ENCODE peak calls at places on chromosomes 13 and 19, in six cellular contexts. One of them, this sample, is unnamed.
A peak's percentile ranks its signal among the peaks of the same experiment; 100 is the strongest.

GRCh38 chr13:30873519-30873918 is 32.6 kb upstream of the MEDAG start:
- DNase-seq in uterus: no peak
- DNase-seq in transverse colon: no peak
- DNase-seq in adrenal gland: no peak
- DNase-seq in heart left ventricle: no peak
- DNase-seq in A549: no peak
- DNase-seq in this sample: no peak

GRCh38 chr13:80235559-80236296 is 105.2 kb downstream of the SPRY2 start:
- DNase-seq in uterus: no peak
- DNase-seq in transverse colon: peak; percentile 17
- DNase-seq in adrenal gland: no peak
- DNase-seq in heart left ventricle: no peak
- DNase-seq in A549: peak; percentile 22
- DNase-seq in this sample: no peak

GRCh38 chr19:46678110-46678732 is 17.2 kb upstream of the DACT3 start:
- DNase-seq in uterus: no peak
- DNase-seq in transverse colon: no peak
- DNase-seq in adrenal gland: no peak
- DNase-seq in heart left ventricle: no peak
- DNase-seq in A549: peak; percentile 64
- DNase-seq in this sample: no peak

GRCh38 chr13:71867101-71867814 is at the start of gene DACH1:
- DNase-seq in uterus: peak; percentile 41
- DNase-seq in transverse colon: peak; percentile 71
- DNase-seq in adrenal gland: peak; percentile 66
- DNase-seq in heart left ventricle: peak; percentile 68
- DNase-seq in A549: peak; percentile 3
- DNase-seq in this sample: peak; percentile 20

GRCh38 chr13:20974981-20975585 is 72.5 kb upstream of the XPO4 start:
- DNase-seq in uterus: no peak
- DNase-seq in transverse colon: no peak
- DNase-seq in adrenal gland: no peak
- DNase-seq in heart left ventricle: no peak
- DNase-seq in A549: no peak
- DNase-seq in this sample: no peak

GRCh38 chr13:114151565-114152284 is 19.3 kb upstream of the RASA3 start:
- DNase-seq in uterus: no peak
- DNase-seq in transverse colon: peak; percentile 92
- DNase-seq in adrenal gland: no peak
- DNase-seq in heart left ventricle: no peak
- DNase-seq in A549: no peak
- DNase-seq in this sample: no peak

GRCh38 chr13:80437212-80437611 is 96.3 kb upstream of the SPRY2 start:
- DNase-seq in uterus: no peak
- DNase-seq in transverse colon: no peak
- DNase-seq in adrenal gland: no peak
- DNase-seq in heart left ventricle: no peak
- DNase-seq in A549: no peak
- DNase-seq in this sample: no peak

GRCh38 chr13:106521101-106521799 is 14.2 kb downstream of the EFNB2 start:
- DNase-seq in uterus: no peak
- DNase-seq in transverse colon: no peak
- DNase-seq in adrenal gland: no peak
- DNase-seq in heart left ventricle: no peak
- DNase-seq in A549: no peak
- DNase-seq in this sample: no peak

GRCh38 chr13:91017669-91018053 is 329.8 kb upstream of the MIR17HG start:
- DNase-seq in uterus: no peak
- DNase-seq in transverse colon: no peak
- DNase-seq in adrenal gland: peak; percentile 1
- DNase-seq in heart left ventricle: no peak
- DNase-seq in A549: peak; percentile 41
- DNase-seq in this sample: no peak

GRCh38 chr13:109155301-109155761 is 525.9 kb downstream of the MYO16 start:
- DNase-seq in uterus: no peak
- DNase-seq in transverse colon: no peak
- DNase-seq in adrenal gland: no peak
- DNase-seq in heart left ventricle: no peak
- DNase-seq in A549: peak; percentile 73
- DNase-seq in this sample: no peak

DNA sequence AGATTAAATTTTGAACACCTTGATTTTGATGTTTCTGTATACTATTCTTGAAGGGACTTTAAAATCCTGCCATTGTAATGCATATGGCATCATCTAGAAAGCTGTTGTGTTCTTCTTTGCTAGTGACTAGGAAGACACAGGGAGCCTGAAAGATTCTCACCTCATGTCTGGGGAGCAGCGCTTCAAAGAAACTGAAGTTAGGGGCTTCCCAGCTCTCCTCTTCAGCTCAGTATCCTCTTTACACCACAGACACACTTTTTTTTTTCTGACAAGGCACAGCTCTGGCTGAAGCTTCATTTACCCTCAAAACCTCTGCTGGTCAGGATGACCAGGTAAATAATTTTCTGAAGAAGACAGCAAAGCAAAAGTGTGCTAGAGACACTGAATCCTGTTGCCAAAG is 255.6 kb downstream of the ITGBL1 start:
- DNase-seq in uterus: no peak
- DNase-seq in transverse colon: no peak
- DNase-seq in adrenal gland: no peak
- DNase-seq in heart left ventricle: no peak
- DNase-seq in A549: no peak
- DNase-seq in this sample: no peak
- H3K4me1 ChIP-seq in uterus: no peaks in the 10 kb centered on the region
- H3K4me1 ChIP-seq in transverse colon: no peaks in the 10 kb centered on the region
- H3K4me1 ChIP-seq in adrenal gland: no peaks in the 10 kb centered on the region
- H3K4me1 ChIP-seq in heart left ventricle: no peaks in the 10 kb centered on the region
- H3K4me1 ChIP-seq in A549: peaks cover 12% of the 10 kb centered on the region
- H3K4me1 ChIP-seq in this sample: no peaks in the 10 kb centered on the region

GRCh38 chr19:33521480-33522370 is at the start of gene PEPD:
- DNase-seq in uterus: peak; percentile 93
- DNase-seq in transverse colon: peak; percentile 90
- DNase-seq in adrenal gland: peak; percentile 91
- DNase-seq in heart left ventricle: peak; percentile 91
- DNase-seq in A549: peak; percentile 93
- DNase-seq in this sample: peak; percentile 87

GRCh38 chr19:33520844-33521479 is 629 bp downstream of the PEPD start:
- DNase-seq in uterus: peak; percentile 22
- DNase-seq in transverse colon: peak; percentile 38
- DNase-seq in adrenal gland: no peak
- DNase-seq in heart left ventricle: no peak
- DNase-seq in A549: no peak
- DNase-seq in this sample: no peak

GRCh38 chr19:33520048-33520643 is 1.4 kb downstream of the PEPD start:
- DNase-seq in uterus: no peak
- DNase-seq in transverse colon: no peak
- DNase-seq in adrenal gland: no peak
- DNase-seq in heart left ventricle: no peak
- DNase-seq in A549: no peak
- DNase-seq in this sample: no peak

GRCh38 chr19:33524024-33524664 is 2.6 kb upstream of the PEPD start:
- DNase-seq in uterus: peak; percentile 25
- DNase-seq in transverse colon: peak; percentile 19
- DNase-seq in adrenal gland: peak; percentile 88
- DNase-seq in heart left ventricle: peak; percentile 15
- DNase-seq in A549: no peak
- DNase-seq in this sample: peak; percentile 26

GRCh38 chr19:33522371-33522662 is 726 bp upstream of the PEPD start:
- DNase-seq in uterus: no peak
- DNase-seq in transverse colon: no peak
- DNase-seq in adrenal gland: no peak
- DNase-seq in heart left ventricle: no peak
- DNase-seq in A549: no peak
- DNase-seq in this sample: no peak
- H3K4me3 ChIP-seq in uterus: peak overlapping the region; percentile 46
- H3K4me3 ChIP-seq in transverse colon: no peak overlapping the region
- H3K4me3 ChIP-seq in adrenal gland: no peak overlapping the region
- H3K4me3 ChIP-seq in heart left ventricle: peak overlapping the region; percentile 72
- H3K4me3 ChIP-seq in A549: peak overlapping the region; percentile 91
- H3K4me3 ChIP-seq in this sample: peak overlapping the region; percentile 64

DNA sequence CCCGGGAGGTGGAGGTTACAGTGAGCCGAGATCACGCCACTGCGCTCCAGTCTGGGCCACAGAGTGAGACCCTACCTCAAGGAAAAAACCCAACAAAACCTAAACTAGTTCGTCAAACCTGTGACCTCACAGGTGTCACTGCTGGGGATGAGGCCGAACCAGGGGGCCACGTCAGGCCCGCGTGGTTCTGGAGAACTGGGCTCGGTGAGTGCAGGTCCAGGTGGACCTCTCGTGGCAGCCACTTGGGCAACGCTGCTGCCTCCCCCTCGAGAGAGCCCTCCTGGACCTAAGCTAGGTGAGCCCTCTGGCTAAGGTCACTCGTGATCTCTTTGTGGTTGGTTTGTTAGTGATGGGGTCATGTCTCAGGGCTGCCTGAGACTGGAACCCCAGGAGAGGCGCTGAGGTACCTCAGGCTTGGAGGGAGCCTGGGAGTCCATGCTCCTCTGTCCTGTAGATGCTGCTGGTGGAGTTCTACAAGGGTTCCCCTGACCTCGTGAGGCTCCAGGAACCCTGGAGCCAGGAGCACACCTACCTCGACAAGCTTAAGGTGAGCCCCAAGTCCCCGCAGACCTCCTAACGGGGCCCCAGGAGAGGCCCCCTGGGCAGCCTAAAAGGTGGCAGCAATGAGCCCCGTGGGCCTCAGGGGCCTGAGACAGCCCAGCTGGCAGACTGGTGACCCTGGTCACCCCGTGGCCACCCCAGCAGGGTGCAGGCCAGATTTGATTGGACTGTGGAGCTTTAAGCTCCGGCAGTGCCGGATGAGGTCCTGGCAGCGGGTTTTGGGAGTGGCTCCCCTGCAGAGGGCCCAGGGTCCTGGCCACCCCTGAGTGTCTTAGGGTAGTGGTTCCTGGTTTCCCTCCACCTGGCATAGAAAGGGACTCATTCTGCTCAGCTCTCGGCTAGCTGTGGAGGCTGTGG is 15.6 kb downstream of the MPND start:
- DNase-seq in uterus: no peak
- DNase-seq in transverse colon: no peak
- DNase-seq in adrenal gland: no peak
- DNase-seq in heart left ventricle: no peak
- DNase-seq in A549: no peak
- DNase-seq in this sample: peak; percentile 33
- TF ChIP-seq POLR2A in uterus: no peak
- TF ChIP-seq POLR2A in transverse colon: no peak
- TF ChIP-seq POLR2A in adrenal gland: no peak
- TF ChIP-seq POLR2A in heart left ventricle: no peak
- TF ChIP-seq POLR2A in A549: no peak
- TF ChIP-seq POLR2A in this sample: no peak

GRCh38 chr19:18170714-18171255 is 2.8 kb upstream of the IFI30 start:
- DNase-seq in uterus: no peak
- DNase-seq in transverse colon: peak; percentile 65
- DNase-seq in adrenal gland: peak; percentile 79
- DNase-seq in heart left ventricle: peak; percentile 66
- DNase-seq in A549: no peak
- DNase-seq in this sample: peak; percentile 63
- H3K4me1 ChIP-seq in uterus: peaks cover 3% of the 10 kb centered on the region
- H3K4me1 ChIP-seq in transverse colon: peaks cover 25% of the 10 kb centered on the region
- H3K4me1 ChIP-seq in adrenal gland: peaks cover 21% of the 10 kb centered on the region
- H3K4me1 ChIP-seq in heart left ventricle: peaks cover 32% of the 10 kb centered on the region
- H3K4me1 ChIP-seq in A549: peaks cover 4% of the 10 kb centered on the region
- H3K4me1 ChIP-seq in this sample: peaks cover 13% of the 10 kb centered on the region